ENCODE peak calls at places on chromosome 21, in six cellular contexts. A is NCI-H2029 treated with DMSO at 0.1 percent for 48 hours, W is H9, E is M059J, S is left colon, N is NCI-H524 treated with DMSO at 0.1 percent for 48 hours. Z is an unnamed sample.

GRCh38 chr21:38533887-38534286 is 35.6 kb upstream of the ERG start:
- DNase-seq in A (peak; percentile 59), W (no peak), E (no peak), N (no peak), S (no peak), Z (no peak)

GRCh38 chr21:45280178-45280821 is 7.4 kb downstream of the POFUT2 start:
- DNase-seq in A (no peak), E (no peak), S (no peak), W (peak; percentile 12), N (no peak), Z (no peak)

GRCh38 chr21:31347435-31348032 is 3.5 kb upstream of the TIAM1 start:
- DNase-seq in S (no peak), E (peak; percentile 50), A (peak; percentile 40), N (no peak), W (no peak), Z (no peak)

GRCh38 chr21:46100020-46100419 is 2.1 kb downstream of the COL6A2 start:
- DNase-seq in S (peak; percentile 2), E (no peak), W (no peak), A (no peak), N (no peak), Z (no peak)

GRCh38 chr21:44473915-44474555 is 18.7 kb downstream of the LRRC3 start:
- DNase-seq in A (no peak), S (no peak), E (no peak), N (no peak), W (no peak), Z (no peak)

GRCh38 chr21:33831962-33832659 is 83.5 kb downstream of the ATP5PO start:
- DNase-seq in S (no peak), A (no peak), N (no peak), E (no peak), W (no peak), Z (no peak)

GRCh38 chr21:32308696-32309095 is 10.0 kb downstream of the MRAP start:
- DNase-seq in E (no peak), S (no peak), A (no peak), N (no peak), W (no peak), Z (no peak)

GRCh38 chr21:42645211-42646075 is 8.0 kb upstream of the PDE9A start:
- DNase-seq in A (no peak), E (no peak), S (no peak), N (no peak), W (no peak), Z (no peak)

GRCh38 chr21:33114276-33114675 is 44.3 kb downstream of the OLIG1 start:
- DNase-seq in E (no peak), A (no peak), S (no peak), W (no peak), N (no peak), Z (no peak)

GRCh38 chr21:45289655-45290515 is 2.2 kb upstream of the POFUT2 start:
- DNase-seq in W (peak; percentile 26), E (peak; percentile 45), A (no peak), S (no peak), N (no peak), Z (no peak)

GRCh38 chr21:45072166-45072962 is 2.0 kb upstream of the ADARB1 start:
- DNase-seq in A (no peak), E (no peak), W (no peak), S (no peak), N (no peak), Z (no peak)

GRCh38 chr21:39869141-39869818 is 2.0 kb downstream of the PCP4 start:
- DNase-seq in N (no peak), E (no peak), S (no peak), A (no peak), W (no peak), Z (no peak)

GRCh38 chr21:46392921-46393320 is 65.8 kb upstream of the DIP2A start:
- DNase-seq in W (no peak), A (no peak), E (no peak), S (no peak), N (no peak), Z (no peak)

GRCh38 chr21:39633770-39634181 is 21.0 kb downstream of the B3GALT5 start:
- DNase-seq in N (no peak), W (no peak), S (no peak), A (no peak), E (peak; percentile 98), Z (no peak)

GRCh38 chr21:33843216-33843615 is 72.4 kb downstream of the ATP5PO start:
- DNase-seq in N (no peak), A (no peak), E (no peak), S (no peak), W (no peak), Z (no peak)

GRCh38 chr21:42254631-42255030 is 35.7 kb downstream of the ABCG1 start:
- DNase-seq in E (no peak), S (no peak), W (no peak), A (no peak), N (no peak), Z (no peak)

Z was measured in colonic mucosa.